ENCODE peak calls at places on chromosome 5, in four cellular contexts. H is mesenteric fat pad, P is NCI-H2171 treated with DMSO at 0.1 percent for 48 hours, D is left colon. R is an unnamed sample.

GRCh38 chr5:55180016-55180415 is 7.0 kb upstream of the CDC20B start:
- DNase-seq in D (no peak), H (no peak), P (no peak), R (no peak)

GRCh38 chr5:23208959-23209431 is 298.4 kb upstream of the PRDM9 start:
- DNase-seq in D (no peak), P (peak; percentile 92), H (no peak), R (no peak)

GRCh38 chr5:136094189-136094912 is 38.3 kb upstream of the SMAD5 start:
- DNase-seq in H (no peak), P (no peak), D (peak; percentile 80), R (no peak)

GRCh38 chr5:170151105-170151831 is 45.6 kb downstream of the FOXI1 start:
- DNase-seq in P (no peak), D (no peak), H (no peak), R (peak; percentile 89)

GRCh38 chr5:462051-462481 is 19.1 kb downstream of the EXOC3 start:
- DNase-seq in H (peak; percentile 84), P (no peak), D (peak; percentile 12), R (no peak)

GRCh38 chr5:148799737-148800527 is 26.5 kb upstream of the ADRB2 start:
- DNase-seq in H (no peak), P (no peak), D (no peak), R (no peak)

GRCh38 chr5:103216137-103216536 is 42.4 kb upstream of the MACIR start:
- DNase-seq in D (no peak), P (no peak), H (no peak), R (no peak)

GRCh38 chr5:173757279-173757678 is 130.9 kb upstream of the CPEB4 start:
- DNase-seq in H (no peak), D (no peak), P (no peak), R (no peak)

GRCh38 chr5:177553671-177554429 is 513 bp downstream of the FAM193B start:
- DNase-seq in D (peak; percentile 37), P (no peak), H (no peak), R (no peak)

GRCh38 chr5:149857499-149857898 is 87.1 kb downstream of the PDE6A start:
- DNase-seq in D (peak; percentile 96), H (no peak), P (no peak), R (no peak)

GRCh38 chr5:97624861-97625260 is 441.8 kb upstream of the RIOK2 start:
- DNase-seq in H (no peak), P (no peak), D (no peak), R (no peak)

GRCh38 chr5:163963881-163964280 is 458.5 kb downstream of the MAT2B start:
- DNase-seq in D (no peak), H (no peak), P (no peak), R (peak; percentile 50)

GRCh38 chr5:149277821-149278220 is 6.2 kb downstream of the AFAP1L1 start:
- DNase-seq in P (no peak), H (no peak), D (no peak), R (no peak)

GRCh38 chr5:61619289-61619688 is 287.2 kb downstream of the ZSWIM6 start:
- DNase-seq in P (no peak), H (no peak), D (no peak), R (no peak)

GRCh38 chr5:29218138-29218537 is 1975.3 kb upstream of the CDH6 start:
- DNase-seq in P (no peak), D (no peak), H (no peak), R (no peak)

GRCh38 chr5:15023266-15023665 is 151.7 kb upstream of the ANKH start:
- DNase-seq in D (no peak), H (no peak), P (no peak), R (no peak)